ENCODE peak calls at places on chromosomes 1 and 21, in eight cellular contexts. O is A549, N is stomach, Q is lower leg skin, R is Peyer's patch, F is thyroid gland, H is ovary, G is heart left ventricle. Y is an unnamed sample.

GRCh38 chr1:8989061-8989460 is 37.2 kb downstream of the SLC2A7 start:
- DNase-seq in O (no peak), R (no peak), N (no peak), G (no peak), Q (no peak), H (no peak), F (no peak), Y (no peak)

GRCh38 chr1:205199090-205199930 is 12.2 kb downstream of the DSTYK start:
- DNase-seq in H (no peak), F (no peak), R (no peak), G (no peak), N (no peak), Q (no peak), O (no peak), Y (no peak)

GRCh38 chr1:219173758-219174671 is at the start of gene LYPLAL1:
- DNase-seq in Q (peak), R (peak), H (peak), O (peak), F (peak), G (peak), N (peak), Y (peak)

GRCh38 chr1:223515915-223516314 is 122.7 kb downstream of the CCDC185 start:
- DNase-seq in F (no peak), Q (no peak), N (no peak), R (no peak), O (no peak), H (no peak), G (no peak), Y (no peak)

GRCh38 chr1:18999287-18999852 is 42.9 kb upstream of the IFFO2 start:
- DNase-seq in G (no peak), N (no peak), Q (no peak), O (no peak), R (no peak), F (no peak), H (no peak), Y (no peak)

GRCh38 chr1:7227654-7228053 is 442.4 kb downstream of the CAMTA1 start:
- DNase-seq in O (no peak), F (no peak), G (no peak), Q (peak), R (no peak), N (no peak), H (no peak), Y (no peak)

GRCh38 chr1:194084755-194085154 is 898.3 kb upstream of the B3GALT2 start:
- DNase-seq in O (no peak), F (no peak), G (no peak), H (no peak), Q (no peak), N (no peak), R (no peak), Y (no peak)

GRCh38 chr1:110242062-110242461 is 31.9 kb downstream of the KCNC4 start:
- DNase-seq in F (no peak), O (no peak), H (no peak), G (no peak), R (no peak), N (no peak), Q (no peak), Y (no peak)

GRCh38 chr1:29235955-29236742 is at the start of gene PTPRU:
- DNase-seq in F (peak), G (peak), Q (peak), O (peak), N (peak), R (peak), H (peak), Y (peak)

GRCh38 chr1:21665711-21666571 is 3.2 kb downstream of the RAP1GAP start:
- DNase-seq in G (peak), F (peak), Q (no peak), N (peak), R (peak), O (no peak), H (no peak), Y (no peak)

GRCh38 chr1:204072951-204073836 is at the start of gene SOX13:
- DNase-seq in N (peak), G (peak), Q (peak), R (peak), O (peak), F (peak), H (peak), Y (peak)

GRCh38 chr21:31268090-31268489 is 76.0 kb downstream of the TIAM1 start:
- DNase-seq in H (no peak), G (no peak), F (no peak), R (no peak), Q (no peak), N (no peak), O (no peak), Y (no peak)

GRCh38 chr1:2273401-2274090 is 45.4 kb downstream of the SKI start:
- DNase-seq in F (peak), G (no peak), H (no peak), R (no peak), O (no peak), N (no peak), Q (no peak), Y (no peak)

GRCh38 chr1:204736861-204737260 is 51.3 kb upstream of the LRRN2 start:
- DNase-seq in R (no peak), Q (no peak), G (peak), N (no peak), O (no peak), H (no peak), F (no peak), Y (no peak)

GRCh38 chr1:91885331-91885715 is 628 bp downstream of the TGFBR3 start:
- DNase-seq in F (no peak), R (peak), O (no peak), Q (no peak), N (peak), G (peak), H (peak), Y (peak)

GRCh38 chr1:84573967-84574842 is at the start of gene CTBS:
- DNase-seq in O (peak), Q (peak), N (peak), G (peak), H (peak), F (peak), R (peak), Y (peak)

GRCh38 chr1:26517766-26518049 is 11.9 kb upstream of the RPS6KA1 start:
- DNase-seq in Q (no peak), F (no peak), O (no peak), R (no peak), G (no peak), N (no peak), H (no peak), Y (no peak)

GRCh38 chr1:6359568-6360496 is 33.7 kb downstream of the ACOT7 start:
- DNase-seq in Q (no peak), G (peak), F (peak), O (peak), N (peak), H (peak), R (peak), Y (no peak)

GRCh38 chr1:48061162-48062136 is 64.3 kb upstream of the TRABD2B start:
- DNase-seq in G (peak), O (peak), Q (peak), F (peak), R (peak), N (peak), H (no peak), Y (peak)

GRCh38 chr1:61980561-61980960 is 214.1 kb upstream of the L1TD1 start:
- DNase-seq in R (no peak), N (no peak), Q (no peak), O (peak), H (no peak), F (no peak), G (no peak), Y (no peak)

GRCh38 chr1:33387512-33388079 is 43.3 kb downstream of the PHC2 start:
- DNase-seq in H (no peak), Q (no peak), G (no peak), R (no peak), F (no peak), N (no peak), O (no peak), Y (no peak)

GRCh38 chr1:160768295-160768657 is 27.7 kb upstream of the LY9 start:
- DNase-seq in R (peak), N (peak), G (peak), H (no peak), Q (no peak), F (no peak), O (peak), Y (no peak)

GRCh38 chr1:15172405-15173259 is 19.1 kb downstream of the TMEM51 start:
- DNase-seq in Q (no peak), N (no peak), F (no peak), G (no peak), H (no peak), R (no peak), O (no peak), Y (no peak)

GRCh38 chr1:229087339-229087738 is 183.6 kb upstream of the RAB4A start:
- DNase-seq in H (no peak), O (no peak), G (no peak), F (no peak), N (no peak), R (no peak), Q (no peak), Y (no peak)

GRCh38 chr1:6801199-6801598 is 15.9 kb downstream of the CAMTA1 start:
- DNase-seq in N (no peak), G (no peak), F (no peak), O (no peak), R (no peak), H (no peak), Q (no peak), Y (no peak)

GRCh38 chr1:160626560-160627342 is 20.1 kb downstream of the SLAMF1 start:
- DNase-seq in O (no peak), R (no peak), N (no peak), H (no peak), Q (no peak), F (no peak), G (no peak), Y (no peak)

GRCh38 chr21:23887709-23888303 is 1719.5 kb downstream of the MRPL39 start:
- DNase-seq in O (no peak), R (peak), F (no peak), H (no peak), G (no peak), N (no peak), Q (no peak), Y (no peak)

GRCh38 chr1:170664828-170665617 is 1.1 kb downstream of the PRRX1 start:
- DNase-seq in G (no peak), Q (no peak), O (peak), N (no peak), R (no peak), H (peak), F (peak), Y (peak)

GRCh38 chr1:156652131-156652991 is 10.4 kb downstream of the BCAN start:
- DNase-seq in H (no peak), O (no peak), F (no peak), Q (no peak), N (no peak), R (no peak), G (no peak), Y (no peak)

GRCh38 chr21:32979598-32980268 is 46.0 kb upstream of the OLIG2 start:
- DNase-seq in Q (no peak), N (no peak), F (no peak), O (no peak), H (no peak), R (no peak), G (no peak), Y (no peak)

GRCh38 chr1:17617787-17618557 is 78.5 kb downstream of the ARHGEF10L start:
- DNase-seq in R (no peak), N (no peak), G (peak), O (no peak), Q (peak), F (no peak), H (no peak), Y (no peak)

GRCh38 chr21:37821791-37822450 is 94.3 kb downstream of the KCNJ6 start:
- DNase-seq in N (no peak), O (no peak), H (no peak), Q (no peak), F (no peak), G (no peak), R (no peak), Y (no peak)

GRCh38 chr21:25565272-25566199 is 41.7 kb downstream of the MRPL39 start:
- DNase-seq in R (no peak), Q (no peak), F (no peak), G (no peak), O (no peak), N (no peak), H (no peak), Y (no peak)

GRCh38 chr1:8858888-8859706 is 19.4 kb downstream of the ENO1 start:
- DNase-seq in H (no peak), R (peak), O (peak), N (peak), Q (no peak), G (no peak), F (peak), Y (no peak)

GRCh38 chr1:12464627-12465056 is 153.4 kb downstream of the DHRS3 start:
- DNase-seq in N (no peak), H (peak), Q (peak), F (peak), R (no peak), O (no peak), G (no peak), Y (no peak)

GRCh38 chr1:116908821-116909510 is 750 bp upstream of the PTGFRN start:
- DNase-seq in H (no peak), O (no peak), N (no peak), G (no peak), F (no peak), Q (no peak), R (no peak), Y (no peak)

GRCh38 chr1:116910379-116911165 is 856 bp downstream of the PTGFRN start:
- DNase-seq in G (peak), Q (no peak), N (peak), H (peak), R (peak), F (peak), O (no peak), Y (no peak)

GRCh38 chr1:116908266-116908665 is 1.4 kb upstream of the PTGFRN start:
- DNase-seq in N (no peak), H (no peak), G (no peak), R (no peak), O (no peak), F (no peak), Q (no peak), Y (no peak)

GRCh38 chr1:116911166-116911553 is 1.4 kb downstream of the PTGFRN start:
- DNase-seq in H (no peak), R (no peak), Q (no peak), N (no peak), G (no peak), O (no peak), F (no peak), Y (no peak)

GRCh38 chr1:116909511-116910378 is at the start of gene PTGFRN:
- DNase-seq in G (peak), N (peak), H (peak), R (peak), F (peak), Q (no peak), O (peak), Y (peak)
- TF ChIP-seq POLR2A in G (peak), N (no peak), H (peak), R (peak), F (no peak), Q (no peak), O (no peak), Y (no peak)

GRCh38 chr1:44777969-44778635 is 2.8 kb downstream of the RPS8 start:
- DNase-seq in N (no peak), R (no peak), F (no peak), G (no peak), O (no peak), Q (no peak), H (no peak), Y (no peak)

GRCh38 chr1:44780583-44781121 is 5.3 kb downstream of the RPS8 start:
- DNase-seq in N (no peak), O (no peak), R (no peak), H (no peak), F (no peak), Q (no peak), G (no peak), Y (no peak)

GRCh38 chr1:44776749-44777068 is 1.4 kb downstream of the RPS8 start:
- DNase-seq in Q (no peak), O (no peak), R (no peak), G (no peak), H (no peak), F (peak), N (no peak), Y (no peak)

GRCh38 chr1:44777547-44777946 is 2.2 kb downstream of the RPS8 start:
- DNase-seq in R (no peak), O (no peak), H (no peak), Q (no peak), F (no peak), G (no peak), N (no peak), Y (no peak)

GRCh38 chr1:44778705-44779576 is 3.6 kb downstream of the RPS8 start:
- DNase-seq in N (no peak), Q (no peak), H (no peak), F (no peak), O (no peak), R (no peak), G (no peak), Y (no peak)
- TF ChIP-seq POLR2A in N (no peak), Q (no peak), H (no peak), F (no peak), O (no peak), R (no peak), G (no peak), Y (no peak)

GRCh38 chr1:167548059-167548932 is 5.3 kb downstream of the CREG1 start:
- DNase-seq in N (no peak), G (no peak), F (no peak), H (no peak), Q (no peak), O (peak), R (no peak), Y (no peak)
- TF ChIP-seq POLR2A in N (no peak), G (no peak), F (no peak), H (no peak), Q (no peak), O (no peak), R (no peak), Y (no peak)

GRCh38 chr21:45403825-45404725 is 890 bp upstream of the COL18A1 start:
- DNase-seq in F (peak), O (no peak), H (peak), G (peak), Q (peak), R (peak), N (no peak), Y (peak)
- TF ChIP-seq POLR2A in F (no peak), O (no peak), H (no peak), G (no peak), Q (no peak), R (no peak), N (no peak), Y (peak)

Y was measured in H54.